ENCODE peak calls at places on chromosomes 11 and 22, in five cellular contexts. One of them, this sample, is unnamed.

GRCh38 chr11:65243773-65244172 is 18.0 kb upstream of the POLA2 start:
- DNase-seq in transverse colon: no peak
- DNase-seq in NCI-H1436 treated with DMSO at 0.1 percent for 48 hours: no peak
- DNase-seq in hypothalamus: no peak
- DNase-seq in NCI-H510A treated with DMSO at 0.1 percent for 48 hours: no peak
- DNase-seq in this sample: no peak

GRCh38 chr11:93606721-93607120 is 54.8 kb upstream of the CEP295 start:
- DNase-seq in transverse colon: no peak
- DNase-seq in NCI-H1436 treated with DMSO at 0.1 percent for 48 hours: no peak
- DNase-seq in hypothalamus: no peak
- DNase-seq in NCI-H510A treated with DMSO at 0.1 percent for 48 hours: no peak
- DNase-seq in this sample: peak

GRCh38 chr22:37301144-37301820 is 19.0 kb downstream of the CYTH4 start:
- DNase-seq in transverse colon: no peak
- DNase-seq in NCI-H1436 treated with DMSO at 0.1 percent for 48 hours: no peak
- DNase-seq in hypothalamus: no peak
- DNase-seq in NCI-H510A treated with DMSO at 0.1 percent for 48 hours: no peak
- DNase-seq in this sample: no peak

GRCh38 chr11:125201525-125202121 is 37.1 kb downstream of the PKNOX2 start:
- DNase-seq in transverse colon: no peak
- DNase-seq in NCI-H1436 treated with DMSO at 0.1 percent for 48 hours: no peak
- DNase-seq in hypothalamus: no peak
- DNase-seq in NCI-H510A treated with DMSO at 0.1 percent for 48 hours: no peak
- DNase-seq in this sample: peak

GRCh38 chr22:22410121-22410520 is 98.4 kb downstream of the ZNF280B start:
- DNase-seq in transverse colon: peak
- DNase-seq in NCI-H1436 treated with DMSO at 0.1 percent for 48 hours: no peak
- DNase-seq in hypothalamus: no peak
- DNase-seq in NCI-H510A treated with DMSO at 0.1 percent for 48 hours: no peak
- DNase-seq in this sample: no peak

GRCh38 chr22:36808611-36809344 is 8.1 kb downstream of the PVALB start:
- DNase-seq in transverse colon: no peak
- DNase-seq in NCI-H1436 treated with DMSO at 0.1 percent for 48 hours: no peak
- DNase-seq in hypothalamus: no peak
- DNase-seq in NCI-H510A treated with DMSO at 0.1 percent for 48 hours: no peak
- DNase-seq in this sample: no peak

GRCh38 chr11:112812719-112813118 is 148.5 kb upstream of the NCAM1 start:
- DNase-seq in transverse colon: no peak
- DNase-seq in NCI-H1436 treated with DMSO at 0.1 percent for 48 hours: no peak
- DNase-seq in hypothalamus: no peak
- DNase-seq in NCI-H510A treated with DMSO at 0.1 percent for 48 hours: no peak
- DNase-seq in this sample: no peak

GRCh38 chr11:43920598-43921419 is 21.6 kb upstream of the C11orf96 start:
- DNase-seq in transverse colon: peak
- DNase-seq in NCI-H1436 treated with DMSO at 0.1 percent for 48 hours: no peak
- DNase-seq in hypothalamus: no peak
- DNase-seq in NCI-H510A treated with DMSO at 0.1 percent for 48 hours: no peak
- DNase-seq in this sample: peak

GRCh38 chr11:64299847-64300648 is at the start of gene CATSPERZ:
- DNase-seq in transverse colon: no peak
- DNase-seq in NCI-H1436 treated with DMSO at 0.1 percent for 48 hours: no peak
- DNase-seq in hypothalamus: no peak
- DNase-seq in NCI-H510A treated with DMSO at 0.1 percent for 48 hours: no peak
- DNase-seq in this sample: peak

GRCh38 chr11:35035894-35036408 is 103.0 kb upstream of the CD44 start:
- DNase-seq in transverse colon: no peak
- DNase-seq in NCI-H1436 treated with DMSO at 0.1 percent for 48 hours: no peak
- DNase-seq in hypothalamus: no peak
- DNase-seq in NCI-H510A treated with DMSO at 0.1 percent for 48 hours: no peak
- DNase-seq in this sample: no peak

This sample was measured in DMS53.